ENCODE peak calls at places on chromosomes 3 and 15, in four cellular contexts. S is Daoy; A is stimulated activated CD4-positive, alpha-beta T cell treated with anti-CD3 and anti-CD28 coated beads, Interleukin-12 subunit alpha, Interleukin-12 subunit beta, amount 100 ng/mL, for 4 hours; F is HTR-8/SVneo. E is an unnamed sample.

GRCh38 chr3:182568756-182569155 is 224.5 kb upstream of the ATP11B start:
- DNase-seq in S (no peak), A (no peak), F (no peak), E (no peak)

GRCh38 chr15:94777037-94777436 is 545.7 kb downstream of the MCTP2 start:
- DNase-seq in S (no peak), A (no peak), F (no peak), E (no peak)

GRCh38 chr15:62840518-62841268 is 201.9 kb upstream of the TPM1 start:
- DNase-seq in S (no peak), A (no peak), F (no peak), E (no peak)

GRCh38 chr3:136070953-136071949 is 105.7 kb downstream of the PPP2R3A start:
- DNase-seq in S (peak), A (no peak), F (peak), E (peak)

GRCh38 chr3:173988912-173989311 is 591.4 kb downstream of the NLGN1 start:
- DNase-seq in S (no peak), A (no peak), F (no peak), E (no peak)

GRCh38 chr3:170700054-170700404 is 114.2 kb upstream of the SLC7A14 start:
- DNase-seq in S (no peak), A (no peak), F (no peak), E (no peak)

GRCh38 chr3:127425505-127426443 is 137.9 kb upstream of the PRR20G start:
- DNase-seq in S (no peak), A (no peak), F (no peak), E (no peak)

GRCh38 chr3:184172681-184173373 is 1.8 kb upstream of the AP2M1 start:
- DNase-seq in S (peak), A (no peak), F (no peak), E (no peak)

GRCh38 chr3:66196633-66197032 is 24.2 kb upstream of the SLC25A26 start:
- DNase-seq in S (no peak), A (no peak), F (no peak), E (peak)

GRCh38 chr3:14507345-14507741 is 32.8 kb downstream of the GRIP2 start:
- DNase-seq in S (no peak), A (no peak), F (no peak), E (no peak)

GRCh38 chr3:99875925-99876781 is 58.5 kb downstream of the CMSS1 start:
- DNase-seq in S (peak), A (peak), F (peak), E (no peak)